ENCODE peak calls at places on chromosomes 16 and 17, in nine cellular contexts. I is anterior cingulate cortex; R is KBM-7; N is NCI-H1092; T is choroid plexus epithelial cell; Y is globus pallidus; H is tibial artery; W is activated CD4-positive, alpha-beta T cell treated with anti-CD3 and anti-CD28 coated beads, Interleukin-2, amount 50 U/mL, for 4 hours; V is T-helper 1 cell. X is an unnamed sample.

GRCh38 chr16:84999857-85000480 is 11.4 kb downstream of the ZDHHC7 start:
- DNase-seq in H (no peak), N (no peak), Y (no peak), V (no peak), I (no peak), W (no peak), T (no peak), R (no peak), X (no peak)

GRCh38 chr17:79812969-79813825 is 16.3 kb upstream of the CBX8 start:
- DNase-seq in T (no peak), R (no peak), N (peak), V (no peak), W (no peak), I (no peak), Y (no peak), H (no peak), X (no peak)

GRCh38 chr17:32349503-32349853 is 479 bp upstream of the ZNF207 start:
- DNase-seq in H (no peak), T (peak), R (no peak), V (no peak), W (no peak), Y (no peak), N (no peak), I (no peak), X (no peak)

GRCh38 chr17:46810837-46811236 is 7.7 kb downstream of the WNT3 start:
- DNase-seq in R (no peak), T (no peak), N (no peak), Y (no peak), V (no peak), I (no peak), W (no peak), H (no peak), X (no peak)

GRCh38 chr17:32672701-32673100 is 185.9 kb downstream of the CDK5R1 start:
- DNase-seq in R (no peak), W (no peak), V (no peak), Y (no peak), T (no peak), H (no peak), N (no peak), I (no peak), X (no peak)

GRCh38 chr16:8099586-8099985 is 490.7 kb downstream of the TMEM114 start:
- DNase-seq in W (no peak), V (no peak), T (no peak), I (no peak), H (no peak), Y (no peak), N (no peak), R (no peak), X (no peak)

GRCh38 chr16:53022374-53022773 is 30.3 kb downstream of the CHD9NB start:
- DNase-seq in W (no peak), N (peak), R (peak), H (no peak), V (no peak), I (peak), Y (peak), T (peak), X (no peak)

GRCh38 chr16:28125592-28125991 is 62.1 kb upstream of the GSG1L start:
- DNase-seq in W (no peak), N (no peak), R (no peak), Y (no peak), T (no peak), H (no peak), V (no peak), I (no peak), X (no peak)

GRCh38 chr17:73247728-73248127 is 14.0 kb downstream of the CPSF4L start:
- DNase-seq in Y (no peak), R (no peak), V (no peak), I (no peak), H (no peak), T (peak), N (no peak), W (no peak), X (no peak)

GRCh38 chr16:80417706-80418105 is 123.1 kb upstream of the DYNLRB2 start:
- DNase-seq in I (no peak), T (no peak), R (no peak), Y (no peak), H (no peak), N (no peak), W (no peak), V (no peak), X (no peak)

GRCh38 chr17:59490259-59490658 is 75.2 kb upstream of the DHX40 start:
- DNase-seq in R (no peak), W (no peak), H (no peak), T (peak), I (no peak), V (no peak), N (no peak), Y (no peak), X (no peak)

GRCh38 chr17:82927311-82927660 is 87.5 kb upstream of the ZNF750 start:
- DNase-seq in V (no peak), W (no peak), R (no peak), N (no peak), T (no peak), Y (no peak), H (no peak), I (no peak), X (no peak)

GRCh38 chr16:68696514-68696913 is 40.6 kb upstream of the CDH1 start:
- DNase-seq in T (no peak), H (no peak), W (no peak), R (no peak), Y (no peak), V (no peak), N (peak), I (no peak), X (no peak)

GRCh38 chr17:55622547-55622946 is 100.1 kb downstream of the TMEM100 start:
- DNase-seq in V (no peak), I (no peak), Y (no peak), W (no peak), N (no peak), H (no peak), R (no peak), T (peak), X (no peak)

GRCh38 chr16:11126389-11127072 is 129.5 kb downstream of the SOCS1 start:
- DNase-seq in W (no peak), I (no peak), T (no peak), H (no peak), Y (no peak), V (no peak), N (no peak), R (no peak), X (no peak)

GRCh38 chr17:44820631-44821196 is 9.4 kb downstream of the GJC1 start:
- DNase-seq in R (no peak), I (no peak), W (no peak), Y (no peak), V (no peak), T (peak), N (peak), H (no peak), X (no peak)

GRCh38 chr16:28193530-28194423 is 18.0 kb downstream of the XPO6 start:
- DNase-seq in Y (no peak), V (peak), R (peak), N (no peak), H (no peak), W (no peak), T (peak), I (no peak), X (no peak)

GRCh38 chr17:50945779-50946222 is 79.6 kb upstream of the TOB1 start:
- DNase-seq in Y (no peak), T (no peak), I (no peak), H (no peak), N (no peak), V (no peak), R (no peak), W (no peak), X (no peak)

GRCh38 chr17:50310455-50311111 is 35.3 kb upstream of the XYLT2 start:
- DNase-seq in W (no peak), H (no peak), T (no peak), I (no peak), Y (no peak), V (no peak), R (no peak), N (no peak), X (no peak)

GRCh38 chr17:2844386-2844785 is 48.1 kb downstream of the RAP1GAP2 start:
- DNase-seq in Y (no peak), W (no peak), N (no peak), H (no peak), R (no peak), I (no peak), T (peak), V (no peak), X (no peak)

GRCh38 chr16:88705746-88706287 is 391 bp downstream of the RNF166 start:
- DNase-seq in T (no peak), V (no peak), Y (no peak), N (no peak), W (no peak), I (no peak), R (no peak), H (no peak), X (no peak)

GRCh38 chr17:7238418-7239090 is 703 bp downstream of the PHF23 start:
- DNase-seq in T (peak), H (peak), V (no peak), W (no peak), N (no peak), R (no peak), Y (peak), I (no peak), X (no peak)

GRCh38 chr16:56571525-56571924 is 6.7 kb downstream of the MT4 start:
- DNase-seq in Y (no peak), V (no peak), T (no peak), R (no peak), N (no peak), H (no peak), W (no peak), I (no peak), X (no peak)

GRCh38 chr16:81491522-81492188 is 47.0 kb downstream of the CMIP start:
- DNase-seq in T (no peak), Y (no peak), N (peak), H (no peak), I (no peak), V (no peak), R (no peak), W (no peak), X (no peak)

GRCh38 chr17:77894126-77894956 is 64.2 kb upstream of the TNRC6C start:
- DNase-seq in V (no peak), I (no peak), T (no peak), H (no peak), R (no peak), Y (no peak), W (no peak), N (no peak), X (no peak)

GRCh38 chr17:63445571-63446217 is 412 bp downstream of the CYB561 start:
- DNase-seq in R (no peak), V (peak), H (no peak), Y (no peak), T (peak), I (no peak), N (peak), W (peak), X (peak)

GRCh38 chr16:31138621-31139578 is 3.4 kb upstream of the PRSS8 start:
- DNase-seq in V (no peak), T (peak), I (no peak), N (no peak), W (no peak), Y (no peak), H (no peak), R (no peak), X (no peak)

GRCh38 chr16:81891734-81892364 is 112.8 kb downstream of the PLCG2 start:
- DNase-seq in Y (no peak), N (no peak), W (no peak), H (no peak), T (peak), V (no peak), R (no peak), I (no peak), X (no peak)

GRCh38 chr16:11329080-11329491 is 16.2 kb upstream of the RMI2 start:
- DNase-seq in Y (no peak), W (no peak), H (no peak), R (no peak), T (peak), N (no peak), V (no peak), I (no peak), X (no peak)

GRCh38 chr17:15457723-15458094 is 9.7 kb downstream of the CDRT4 start:
- DNase-seq in W (no peak), N (no peak), T (no peak), Y (peak), V (no peak), H (peak), R (no peak), I (peak), X (no peak)

GRCh38 chr16:12893050-12893750 is 8.2 kb upstream of the SHISA9 start:
- DNase-seq in Y (no peak), N (no peak), W (no peak), R (no peak), H (no peak), V (no peak), T (no peak), I (no peak), X (no peak)

GRCh38 chr17:80790021-80790765 is 201.4 kb upstream of the CHMP6 start:
- DNase-seq in N (no peak), Y (no peak), I (no peak), V (no peak), R (no peak), W (no peak), H (no peak), T (peak), X (no peak)

GRCh38 chr17:19904924-19905323 is 37.2 kb upstream of the ULK2 start:
- DNase-seq in N (no peak), T (no peak), H (peak), W (no peak), V (no peak), R (no peak), I (no peak), Y (peak), X (peak)

GRCh38 chr17:58107306-58107705 is 24.1 kb downstream of the DYNLL2 start:
- DNase-seq in Y (no peak), T (no peak), V (no peak), I (no peak), H (no peak), R (no peak), N (no peak), W (no peak), X (no peak)

GRCh38 chr16:15973997-15974396 is 24.6 kb downstream of the ABCC1 start:
- DNase-seq in N (no peak), V (no peak), W (no peak), T (no peak), I (no peak), R (no peak), Y (no peak), H (no peak), X (no peak)

GRCh38 chr17:77445908-77446535 is 305.3 kb downstream of the SEC14L1 start:
- DNase-seq in W (no peak), Y (no peak), T (peak), H (no peak), N (no peak), R (peak), I (no peak), V (peak), X (no peak)